ENCODE peak calls at places on chromosomes 6 and 20, in eight cellular contexts. U, O, K, E, J, T, R and W are unnamed samples.

GRCh38 chr6:93787841-93788240 is 368.5 kb upstream of the EPHA7 start:
- DNase-seq in K (no peak), T (no peak), R (no peak), E (no peak), J (peak; percentile 78), U (no peak), O (no peak), W (no peak)

GRCh38 chr6:109690740-109691687 is at the start of the genes AK9 and FIG4:
- DNase-seq in O (peak; percentile 95), E (peak; percentile 90), K (peak; percentile 84), U (peak; percentile 96), T (peak; percentile 85), J (peak; percentile 90), R (peak; percentile 94), W (peak; percentile 88)

GRCh38 chr20:1423625-1424106 is 30.8 kb upstream of the FKBP1A start:
- DNase-seq in U (peak; percentile 73), E (peak; percentile 41), T (peak; percentile 35), R (peak; percentile 68), K (no peak), J (peak; percentile 76), O (no peak), W (peak; percentile 71)

GRCh38 chr6:4503700-4504099 is 272.5 kb upstream of the CDYL start:
- DNase-seq in K (no peak), U (no peak), E (no peak), J (no peak), O (no peak), T (no peak), R (no peak), W (no peak)

GRCh38 chr6:3522561-3523287 is 65.9 kb upstream of the SLC22A23 start:
- DNase-seq in J (peak; percentile 66), K (no peak), U (no peak), T (no peak), R (no peak), O (no peak), E (no peak), W (no peak)

GRCh38 chr6:159929819-159930218 is 39.0 kb downstream of the MAS1 start:
- DNase-seq in R (peak; percentile 74), K (no peak), O (no peak), U (no peak), E (no peak), J (no peak), T (no peak), W (no peak)

GRCh38 chr6:33696538-33697518 is 14.7 kb downstream of the UQCC2 start:
- DNase-seq in E (no peak), T (no peak), U (no peak), K (no peak), O (no peak), R (peak; percentile 53), J (peak; percentile 85), W (no peak)

GRCh38 chr20:41222703-41223102 is 85.4 kb downstream of the PLCG1 start:
- DNase-seq in O (no peak), T (no peak), U (no peak), K (no peak), J (peak; percentile 36), E (no peak), R (no peak), W (no peak)

GRCh38 chr6:158830736-158831135 is 11.6 kb upstream of the EZR start:
- DNase-seq in U (no peak), E (no peak), T (no peak), R (no peak), K (no peak), J (no peak), O (no peak), W (no peak)

GRCh38 chr6:168118935-168119334 is 39.9 kb upstream of the FRMD1 start:
- DNase-seq in U (no peak), O (peak; percentile 16), R (no peak), K (no peak), E (no peak), J (no peak), T (no peak), W (no peak)

GRCh38 chr20:19633985-19634384 is 124.1 kb upstream of the RIN2 start:
- DNase-seq in O (no peak), R (no peak), T (no peak), K (no peak), E (no peak), J (no peak), U (no peak), W (no peak)

GRCh38 chr20:39880890-39881289 is 808.1 kb downstream of the MAFB start:
- DNase-seq in U (peak; percentile 7), J (peak; percentile 88), R (no peak), K (no peak), T (no peak), O (no peak), E (peak; percentile 35), W (no peak)

DNA sequence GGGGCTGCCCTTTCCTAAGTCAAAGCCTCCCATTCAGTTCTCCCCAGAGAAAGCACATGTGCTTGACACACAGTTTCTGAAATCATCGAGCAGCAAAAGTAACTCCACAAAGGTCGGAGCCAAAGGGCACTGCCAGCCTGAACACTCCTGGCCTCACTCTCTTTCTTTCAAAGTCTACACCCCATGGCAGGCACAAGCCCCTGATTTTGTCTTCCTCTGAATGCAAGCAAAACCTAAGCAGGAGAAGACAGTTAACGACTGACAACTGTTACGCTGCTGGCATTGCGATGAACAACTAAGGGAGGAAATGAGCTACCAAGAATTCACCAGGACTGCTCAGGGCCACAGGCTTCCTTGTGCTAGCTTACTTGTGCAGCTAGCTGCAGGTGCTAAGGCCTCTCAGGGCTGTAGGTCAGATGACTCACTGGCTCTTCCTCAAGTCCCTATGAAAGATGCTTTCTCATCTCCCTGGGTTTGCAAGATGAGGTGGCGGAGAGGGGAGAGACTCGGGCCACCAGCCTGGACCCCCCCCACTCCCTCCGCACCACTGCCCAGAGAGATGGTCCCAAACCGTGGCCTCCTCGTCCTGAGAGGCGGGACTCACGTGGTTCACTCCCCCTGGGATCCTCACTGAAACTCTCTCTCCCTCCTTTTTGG is 208.2 kb downstream of the DLL1 start:
- DNase-seq in R (no peak), T (no peak), E (no peak), O (peak; percentile 29), K (no peak), J (no peak), U (peak; percentile 51), W (peak; percentile 23)
- TF ChIP-seq CTCF in R (no peak), T (no peak), E (no peak), O (no peak), K (no peak), J (no peak), U (no peak), W (no peak)

GRCh38 chr6:137475103-137475502 is 19.1 kb downstream of the OLIG3 start:
- DNase-seq in E (no peak), T (no peak), U (no peak), R (no peak), J (no peak), K (no peak), O (no peak), W (no peak)
- TF ChIP-seq CTCF in E (peak; percentile 7), T (peak; percentile 32), U (no peak), R (no peak), J (peak; percentile 17), K (no peak), O (no peak), W (peak; percentile 29)

DNA sequence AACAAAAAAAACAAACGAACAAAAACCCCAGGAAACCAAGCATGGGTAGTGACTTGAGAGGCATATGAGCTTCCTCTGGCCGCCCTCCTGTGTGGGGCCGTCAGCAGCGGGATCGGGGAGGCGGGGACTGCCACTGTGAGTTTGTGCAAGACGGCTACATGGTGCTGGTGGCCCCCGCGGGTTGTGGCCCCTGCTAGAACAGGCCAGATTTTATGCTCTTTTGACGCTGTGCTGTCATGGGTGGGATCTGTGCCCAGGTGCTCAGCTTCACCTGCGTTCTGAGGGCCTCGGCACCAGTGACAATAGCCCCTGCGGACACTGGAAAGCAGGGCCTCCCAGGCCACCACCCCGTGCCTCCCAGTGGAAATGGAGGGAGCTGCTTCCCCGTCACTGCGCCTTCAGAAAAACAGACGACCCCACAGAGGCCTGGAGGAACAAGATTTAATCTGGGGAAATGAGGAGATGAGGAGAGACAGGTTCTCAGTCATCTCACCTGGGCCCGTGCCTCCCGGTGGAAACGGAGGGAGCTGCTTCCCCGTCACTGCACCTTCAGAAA is 4.7 kb upstream of the KCNQ2 start:
- DNase-seq in O (no peak), U (no peak), K (no peak), R (no peak), J (no peak), T (no peak), E (no peak), W (no peak)
- TF ChIP-seq CTCF in O (no peak), U (no peak), K (no peak), R (no peak), J (no peak), T (no peak), E (no peak), W (no peak)

DNA sequence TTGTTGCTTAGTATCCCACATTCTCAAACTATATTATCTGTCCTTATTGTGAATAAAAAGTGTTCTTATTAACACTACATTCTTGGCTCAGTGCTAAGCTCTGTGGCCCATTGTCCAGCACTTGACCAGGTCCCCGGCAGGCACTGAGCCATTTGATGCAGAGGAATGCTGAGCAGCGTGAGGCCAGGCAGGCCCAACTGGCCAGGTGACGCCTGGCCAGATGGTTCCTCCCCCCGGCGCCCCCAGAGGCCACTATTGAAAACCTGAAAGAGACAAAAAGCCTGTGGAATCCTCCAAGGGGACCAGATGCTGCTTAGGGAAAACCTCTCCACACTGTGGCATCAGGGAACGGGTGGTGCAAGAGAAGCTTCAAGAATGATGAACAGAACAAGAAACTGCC is 597.5 kb upstream of the JAG1 start:
- DNase-seq in U (no peak), K (no peak), T (no peak), R (peak; percentile 48), E (no peak), J (no peak), O (no peak), W (no peak)
- TF ChIP-seq CTCF in U (no peak), K (peak; percentile 53), T (peak; percentile 53), R (no peak), E (no peak), J (no peak), O (no peak), W (no peak)

DNA sequence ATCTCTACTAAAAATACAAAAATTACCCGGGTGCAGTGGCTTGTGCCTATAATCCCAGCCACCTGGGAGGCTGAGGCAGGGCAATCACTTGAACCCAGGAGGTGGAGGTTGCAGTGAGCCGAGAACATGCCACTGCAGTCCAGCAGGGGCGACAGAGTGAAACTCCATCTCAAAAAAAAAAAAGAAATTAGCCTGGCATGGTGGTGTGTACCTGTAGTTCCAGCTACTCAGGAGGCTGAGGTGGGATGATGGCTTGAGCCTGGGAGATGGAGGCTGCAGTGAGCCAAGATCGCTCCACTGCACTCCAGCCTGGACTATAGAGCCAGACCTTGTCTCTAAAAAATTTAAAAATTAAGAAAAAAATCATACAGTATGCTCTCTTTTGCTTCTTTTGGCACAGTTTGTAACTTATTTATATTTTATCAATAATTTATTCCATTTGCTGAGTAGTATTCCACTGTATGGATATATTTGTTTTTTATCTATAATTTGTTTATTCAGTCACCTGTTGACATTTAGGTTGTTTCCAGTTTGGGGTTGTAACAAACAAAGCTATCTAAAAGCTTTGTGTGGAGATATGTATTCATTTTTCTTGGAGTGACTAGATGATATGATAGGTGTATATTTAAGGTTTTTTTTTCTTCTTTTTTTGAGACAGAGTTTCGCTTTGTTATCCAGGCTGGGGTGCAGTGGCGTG is 8.0 kb upstream of the MYBL2 start:
- DNase-seq in R (no peak), U (peak; percentile 11), E (peak; percentile 21), K (no peak), J (no peak), T (no peak), O (no peak), W (no peak)
- TF ChIP-seq CTCF in R (no peak), U (no peak), E (peak; percentile 30), K (no peak), J (no peak), T (no peak), O (no peak), W (no peak)